ENCODE peak calls at places on chromosomes 5 and 9, in six cellular contexts. Y is prostate gland, J is lower lobe of right lung, D is heart right ventricle, H is BE2C, Q is mammary epithelial cell. W is an unnamed sample.

GRCh38 chr5:177370488-177371119 is 12.9 kb downstream of the RGS14 start:
- DNase-seq in Y (peak), H (peak), D (peak), Q (peak), J (peak), W (peak)

GRCh38 chr5:36535390-36535789 is 71.0 kb upstream of the SLC1A3 start:
- DNase-seq in Y (no peak), D (peak), Q (no peak), H (no peak), J (no peak), W (peak)

GRCh38 chr5:135225856-135226560 is 173.0 kb downstream of the MACROH2A1 start:
- DNase-seq in Q (no peak), Y (no peak), J (peak), H (no peak), D (no peak), W (no peak)

GRCh38 chr5:176995896-176996767 is 10.4 kb downstream of the UIMC1 start:
- DNase-seq in Q (peak), Y (no peak), J (no peak), H (no peak), D (no peak), W (peak)

GRCh38 chr9:129836342-129837007 is 1.2 kb downstream of the USP20 start:
- DNase-seq in J (no peak), D (no peak), Y (no peak), H (no peak), Q (no peak), W (no peak)

GRCh38 chr9:13410566-13411031 is 131.1 kb upstream of the MPDZ start:
- DNase-seq in H (no peak), J (no peak), Y (peak), Q (peak), D (no peak), W (no peak)

GRCh38 chr9:129778469-129778868 is 24.5 kb upstream of the TOR1B start:
- DNase-seq in Y (no peak), H (no peak), Q (peak), J (no peak), D (no peak), W (peak)

GRCh38 chr5:137115152-137115551 is 384.0 kb downstream of the SPOCK1 start:
- DNase-seq in H (no peak), D (no peak), Q (no peak), Y (no peak), J (no peak), W (no peak)

GRCh38 chr5:176535101-176535654 is 2.0 kb downstream of the RNF44 start:
- DNase-seq in J (peak), Q (no peak), H (no peak), Y (peak), D (no peak), W (peak)

GRCh38 chr9:101536351-101536750 is 2.7 kb downstream of the RNF20 start:
- DNase-seq in D (no peak), Y (no peak), J (no peak), H (no peak), Q (peak), W (peak)

GRCh38 chr5:42721484-42721883 is 35.1 kb upstream of the CCDC152 start:
- DNase-seq in Y (no peak), Q (no peak), H (no peak), J (no peak), D (no peak), W (no peak)

GRCh38 chr5:83082750-83083149 is 5.4 kb downstream of the XRCC4 start:
- DNase-seq in H (no peak), J (no peak), Y (no peak), D (no peak), Q (no peak), W (no peak)

GRCh38 chr9:5870020-5870339 is 20.7 kb upstream of the MLANA start:
- DNase-seq in Q (no peak), D (no peak), Y (no peak), J (no peak), H (no peak), W (no peak)

GRCh38 chr5:153211052-153211451 is 279.4 kb upstream of the GRIA1 start:
- DNase-seq in Q (no peak), D (no peak), J (no peak), Y (no peak), H (no peak), W (no peak)

GRCh38 chr9:127977877-127978647 is 2.7 kb downstream of the EEIG1 start:
- DNase-seq in D (peak), Q (peak), Y (no peak), H (peak), J (peak), W (peak)

GRCh38 chr5:1318659-1319251 is 23.9 kb upstream of the TERT start:
- DNase-seq in D (no peak), J (peak), H (no peak), Q (no peak), Y (no peak), W (no peak)

GRCh38 chr5:148729182-148729581 is 74.9 kb upstream of the HTR4 start:
- DNase-seq in Q (no peak), Y (no peak), J (no peak), H (no peak), D (no peak), W (peak)

GRCh38 chr5:153400931-153401330 is 89.5 kb upstream of the GRIA1 start:
- DNase-seq in H (no peak), J (no peak), Q (peak), Y (no peak), D (no peak), W (peak)

GRCh38 chr5:95327211-95327610 is 42.3 kb upstream of the MCTP1 start:
- DNase-seq in Y (no peak), H (no peak), J (no peak), D (no peak), Q (no peak), W (peak)

GRCh38 chr9:32841314-32841713 is 58.0 kb downstream of the TMEM215 start:
- DNase-seq in D (no peak), H (no peak), Y (no peak), Q (no peak), J (no peak), W (no peak)

GRCh38 chr5:159427180-159428012 is 97.1 kb upstream of the IL12B start:
- DNase-seq in J (no peak), H (no peak), Y (no peak), Q (no peak), D (no peak), W (no peak)

GRCh38 chr9:2726620-2727335 is 9.5 kb downstream of the KCNV2 start:
- DNase-seq in D (no peak), J (no peak), Q (peak), H (no peak), Y (no peak), W (peak)

DNA sequence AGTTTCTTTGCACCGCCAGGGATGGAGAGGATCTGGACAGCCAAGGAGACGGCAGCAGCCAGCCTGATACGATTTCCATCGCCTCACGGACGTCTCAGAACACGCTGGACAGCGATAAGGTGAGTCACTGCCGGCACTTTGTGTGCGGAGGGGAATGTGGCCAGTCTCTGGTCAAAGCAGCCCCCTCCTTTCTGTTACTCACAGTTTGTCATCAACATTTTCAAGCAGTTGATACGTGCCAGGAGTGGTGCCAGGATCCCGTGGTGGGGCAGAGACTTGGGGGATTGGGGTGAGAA is 175.1 kb upstream of the OTULINL start:
- DNase-seq in D (no peak), Q (peak), H (peak), J (no peak), Y (no peak), W (peak)
- H3K4me3 ChIP-seq in D (no peak), Q (no peak), H (no peak), J (no peak), Y (no peak), W (no peak)

DNA sequence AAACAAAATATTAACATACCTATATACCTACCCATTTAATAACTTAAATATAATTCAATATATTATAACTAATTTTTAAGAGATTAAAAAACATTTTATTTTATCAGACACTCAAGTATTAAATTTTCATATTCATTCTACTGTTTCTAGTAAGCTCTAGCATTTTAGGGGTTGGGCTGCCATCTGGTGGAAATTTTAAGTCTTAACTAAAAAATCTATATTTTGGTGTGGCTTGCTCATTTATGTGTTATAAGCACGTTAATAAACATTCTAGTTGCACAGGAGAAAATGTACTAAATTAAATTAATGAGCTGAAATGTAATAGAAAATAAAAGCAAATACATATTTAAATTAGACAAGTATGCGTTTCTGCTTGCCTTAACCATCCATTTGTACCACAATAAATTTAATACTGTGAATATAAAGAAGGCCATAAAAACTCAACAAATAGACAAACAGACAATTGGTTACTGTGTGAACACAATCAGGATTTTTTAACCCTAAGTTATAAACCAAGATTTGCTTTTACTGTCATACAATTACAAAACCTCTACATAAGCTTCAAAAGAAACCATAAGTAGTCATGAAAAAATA is 1728.3 kb upstream of the CDH9 start:
- DNase-seq in H (peak), Q (peak), J (no peak), Y (no peak), D (no peak), W (peak)
- TF ChIP-seq CTCF in H (peak), Q (peak), J (peak), Y (peak), D (no peak), W (peak)

DNA sequence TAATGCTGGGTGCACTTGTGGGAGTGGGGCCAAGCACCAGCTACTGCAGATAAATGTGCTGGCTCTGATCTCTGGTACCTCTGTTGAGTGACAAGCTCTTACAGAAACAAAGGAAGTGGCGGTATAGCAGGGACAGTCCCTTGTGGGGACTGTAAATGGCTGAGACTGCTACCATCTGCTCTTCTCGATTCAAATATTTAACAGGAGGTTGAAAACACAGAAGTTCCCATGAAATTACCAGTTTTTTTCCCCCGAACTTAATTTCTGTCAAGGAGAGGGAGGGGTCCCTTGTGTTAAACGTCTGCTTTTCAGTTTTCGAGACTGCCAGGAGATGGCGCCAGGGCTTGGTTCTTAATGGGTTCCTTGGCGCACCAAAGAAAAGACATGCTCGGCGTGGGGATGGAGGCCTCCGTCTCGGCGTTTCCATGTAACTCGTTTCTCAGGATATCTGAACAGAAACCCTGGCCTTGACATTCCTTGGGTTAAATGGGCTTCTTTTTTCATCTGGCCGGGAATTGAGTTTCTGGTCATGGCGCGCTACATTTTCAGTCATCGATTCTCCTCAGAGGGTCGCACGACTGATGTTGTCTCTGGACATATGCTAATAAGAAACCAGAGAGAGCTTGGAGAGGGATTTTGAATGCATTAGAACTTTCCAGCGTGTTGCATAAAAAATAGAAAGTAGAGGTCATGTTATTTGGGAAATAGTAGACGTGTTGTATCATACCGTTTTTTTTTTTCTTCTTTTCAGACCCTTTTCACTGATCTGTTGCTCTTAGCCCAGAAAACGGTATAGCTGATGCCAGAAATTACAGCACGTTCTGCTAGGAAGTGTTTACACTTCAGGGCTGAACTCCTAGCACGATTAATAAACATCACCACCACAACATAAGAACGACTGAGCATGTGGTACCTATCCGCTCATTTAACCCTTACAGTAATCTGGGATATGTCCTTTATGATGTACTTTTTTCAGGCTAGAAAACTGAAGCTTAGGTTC is 64.0 kb downstream of the CARTPT start:
- DNase-seq in D (peak), J (peak), Y (peak), H (peak), Q (peak), W (peak)
- H3K4me3 ChIP-seq in D (peak), J (peak), Y (peak), H (peak), Q (no peak), W (no peak)

GRCh38 chr5:39132792-39133191 is 58.6 kb upstream of the RICTOR start:
- DNase-seq in D (no peak), Y (no peak), Q (no peak), H (no peak), J (no peak), W (no peak)

GRCh38 chr5:39138892-39139291 is 64.7 kb upstream of the RICTOR start:
- DNase-seq in Q (peak), Y (no peak), D (no peak), H (no peak), J (no peak), W (peak)

GRCh38 chr5:39138182-39138487 is 63.9 kb upstream of the RICTOR start:
- DNase-seq in Q (peak), J (no peak), D (no peak), Y (no peak), H (no peak), W (peak)

GRCh38 chr5:39140558-39141168 is 66.5 kb upstream of the RICTOR start:
- DNase-seq in Y (no peak), Q (no peak), H (no peak), D (no peak), J (no peak), W (peak)

DNA sequence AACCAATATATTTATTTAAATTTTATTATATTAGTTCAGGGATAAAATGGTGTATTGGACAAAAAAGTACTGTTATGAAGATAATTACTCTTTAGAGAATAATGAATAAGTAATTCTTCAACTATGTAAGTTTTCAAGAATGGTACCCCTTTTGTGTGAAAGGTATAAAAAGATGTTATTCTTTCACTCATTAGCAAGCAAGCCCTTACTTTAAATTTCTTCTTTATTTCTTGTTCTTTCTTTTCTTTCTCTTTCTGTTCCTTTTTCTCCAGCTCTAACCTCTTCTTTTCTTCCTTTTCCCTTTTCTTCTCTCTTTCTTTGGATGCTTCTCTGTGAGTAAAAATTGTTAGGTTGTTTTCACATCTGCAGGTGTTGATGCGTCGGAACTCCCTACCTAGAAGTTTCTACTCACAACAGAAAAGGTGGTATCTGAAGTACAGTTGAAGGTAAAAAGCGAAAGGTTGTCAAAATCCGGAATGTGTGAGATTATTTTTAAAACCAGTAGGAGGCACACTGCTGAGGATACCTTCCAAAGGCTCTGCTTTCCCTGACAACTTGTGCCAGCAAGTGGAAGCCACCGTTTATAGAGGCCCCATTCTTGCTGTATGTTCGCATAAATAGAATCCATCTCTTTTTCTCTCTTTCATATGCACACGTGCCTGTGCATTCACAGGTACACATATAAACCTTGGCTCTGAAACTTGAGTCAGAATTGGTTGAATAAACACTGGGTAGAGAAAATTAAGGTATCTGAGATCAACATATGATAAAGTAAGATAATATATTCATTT is 63.4 kb upstream of the RICTOR start:
- DNase-seq in J (no peak), Y (no peak), D (no peak), H (no peak), Q (no peak), W (peak)
- TF ChIP-seq CTCF in J (no peak), Y (no peak), D (no peak), H (peak), Q (no peak), W (peak)

DNA sequence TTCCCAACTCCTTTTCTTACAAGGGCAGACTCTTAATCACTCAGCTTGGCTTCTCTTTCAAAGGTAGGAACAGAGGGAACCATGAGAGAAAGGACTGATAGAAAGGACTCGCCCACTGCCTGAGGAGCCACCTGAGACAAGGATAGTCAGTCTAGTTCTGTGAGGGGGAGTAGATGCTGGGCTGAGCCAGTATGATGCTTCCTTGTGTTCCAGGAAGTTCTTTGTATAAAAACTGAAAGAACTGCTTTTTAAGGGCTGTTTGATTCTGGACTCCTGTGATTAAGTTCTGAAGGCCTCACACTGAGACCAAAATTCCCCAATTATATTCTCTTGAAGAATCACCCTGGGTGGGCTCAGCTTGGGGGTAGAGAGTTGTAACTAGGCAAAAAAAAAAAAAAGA is 51.1 kb upstream of the DPYSL3 start:
- DNase-seq in D (no peak), H (no peak), Y (no peak), Q (no peak), J (no peak), W (peak)
- H3K4me3 ChIP-seq in D (no peak), H (no peak), Y (no peak), Q (no peak), J (no peak), W (no peak)

W was measured in epithelial cell of esophagus.